ENCODE peak calls at places on chromosomes 6 and 20, in eight cellular contexts. Q, S, U, G, H, M, X and L are unnamed samples.

GRCh38 chr20:23002276-23002675 is 32.8 kb upstream of the SSTR4 start:
- DNase-seq in S (no peak), M (no peak), U (no peak), H (no peak), G (no peak), X (no peak), Q (no peak), L (no peak)

GRCh38 chr20:63693975-63694595 is 2.4 kb upstream of the TNFRSF6B start:
- DNase-seq in S (no peak), M (no peak), Q (no peak), G (no peak), H (no peak), U (no peak), X (no peak), L (no peak)

GRCh38 chr6:36753671-36754485 is 56.3 kb downstream of the RAB44 start:
- DNase-seq in M (no peak), X (peak; percentile 50), Q (no peak), G (no peak), U (no peak), H (peak; percentile 75), S (no peak), L (no peak)

GRCh38 chr6:491233-491632 is 99.7 kb downstream of the IRF4 start:
- DNase-seq in G (no peak), U (no peak), X (no peak), Q (no peak), M (no peak), H (no peak), S (no peak), L (no peak)

GRCh38 chr20:41166201-41167117 is 29.1 kb downstream of the PLCG1 start:
- DNase-seq in G (no peak), U (no peak), Q (peak; percentile 15), X (no peak), S (no peak), M (no peak), H (no peak), L (no peak)

GRCh38 chr6:131136021-131136847 is 967 bp downstream of the AKAP7 start:
- DNase-seq in M (peak; percentile 32), G (peak; percentile 67), Q (no peak), U (peak; percentile 28), X (peak; percentile 28), S (no peak), H (peak; percentile 28), L (no peak)

GRCh38 chr6:3916211-3916610 is 67.0 kb downstream of the FAM50B start:
- DNase-seq in G (peak; percentile 28), H (no peak), M (no peak), Q (no peak), U (no peak), X (no peak), S (no peak), L (no peak)

GRCh38 chr20:21147593-21147992 is 21.7 kb downstream of the KIZ start:
- DNase-seq in M (no peak), S (no peak), Q (no peak), X (peak; percentile 12), G (peak; percentile 16), H (peak; percentile 35), U (peak; percentile 38), L (no peak)

GRCh38 chr20:4130404-4131189 is 115.2 kb upstream of the RNF24 start:
- DNase-seq in Q (no peak), H (peak; percentile 90), U (peak; percentile 74), M (no peak), G (peak; percentile 54), X (peak; percentile 41), S (no peak), L (no peak)

GRCh38 chr6:163536770-163537169 is 122.3 kb downstream of the QKI start:
- DNase-seq in Q (no peak), S (no peak), H (peak; percentile 18), M (no peak), G (peak; percentile 35), U (peak; percentile 29), X (no peak), L (no peak)

GRCh38 chr20:45745015-45745414 is 22.9 kb downstream of the SPINT4 start:
- DNase-seq in Q (no peak), M (no peak), G (no peak), S (no peak), X (no peak), U (no peak), H (no peak), L (no peak)

DNA sequence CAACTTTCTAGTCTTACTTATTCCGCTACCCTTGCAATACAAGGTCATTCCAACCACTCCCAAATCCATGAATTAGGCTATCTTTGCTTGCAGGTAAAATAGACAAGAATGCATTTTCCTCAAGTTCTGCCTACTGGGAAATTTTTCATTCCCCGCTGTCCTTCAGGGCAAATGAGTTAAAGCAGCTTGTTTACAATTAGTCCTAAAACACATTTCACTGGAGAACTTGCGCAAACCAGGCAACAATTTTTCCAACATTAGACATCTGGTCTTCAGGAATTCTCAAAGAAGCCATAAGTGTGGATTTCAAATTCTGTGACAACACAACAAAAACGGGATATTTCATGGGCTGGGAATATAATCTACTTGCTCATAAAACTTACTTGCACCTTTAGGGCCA is 20.4 kb downstream of the SPINT4 start:
- DNase-seq in M (no peak), S (no peak), H (no peak), G (no peak), Q (no peak), U (no peak), X (no peak), L (no peak)
- TF ChIP-seq CTCF in M (no peak), S (no peak), H (no peak), G (no peak), Q (no peak), U (no peak), X (no peak), L (no peak)

GRCh38 chr6:166206066-166206465 is 38.4 kb upstream of the TBXT start:
- DNase-seq in X (no peak), M (no peak), U (no peak), H (no peak), G (no peak), Q (no peak), S (no peak), L (no peak)

GRCh38 chr6:166206510-166207389 is 39.1 kb upstream of the TBXT start:
- DNase-seq in U (no peak), G (peak; percentile 4), H (peak; percentile 42), Q (no peak), M (no peak), X (no peak), S (no peak), L (no peak)

GRCh38 chr6:166203003-166203640 is 35.5 kb upstream of the TBXT start:
- DNase-seq in X (no peak), U (no peak), H (no peak), G (no peak), M (no peak), Q (no peak), S (no peak), L (no peak)

GRCh38 chr6:166203641-166204222 is 36.1 kb upstream of the TBXT start:
- DNase-seq in M (no peak), X (no peak), Q (no peak), H (no peak), U (no peak), G (no peak), S (no peak), L (no peak)

DNA sequence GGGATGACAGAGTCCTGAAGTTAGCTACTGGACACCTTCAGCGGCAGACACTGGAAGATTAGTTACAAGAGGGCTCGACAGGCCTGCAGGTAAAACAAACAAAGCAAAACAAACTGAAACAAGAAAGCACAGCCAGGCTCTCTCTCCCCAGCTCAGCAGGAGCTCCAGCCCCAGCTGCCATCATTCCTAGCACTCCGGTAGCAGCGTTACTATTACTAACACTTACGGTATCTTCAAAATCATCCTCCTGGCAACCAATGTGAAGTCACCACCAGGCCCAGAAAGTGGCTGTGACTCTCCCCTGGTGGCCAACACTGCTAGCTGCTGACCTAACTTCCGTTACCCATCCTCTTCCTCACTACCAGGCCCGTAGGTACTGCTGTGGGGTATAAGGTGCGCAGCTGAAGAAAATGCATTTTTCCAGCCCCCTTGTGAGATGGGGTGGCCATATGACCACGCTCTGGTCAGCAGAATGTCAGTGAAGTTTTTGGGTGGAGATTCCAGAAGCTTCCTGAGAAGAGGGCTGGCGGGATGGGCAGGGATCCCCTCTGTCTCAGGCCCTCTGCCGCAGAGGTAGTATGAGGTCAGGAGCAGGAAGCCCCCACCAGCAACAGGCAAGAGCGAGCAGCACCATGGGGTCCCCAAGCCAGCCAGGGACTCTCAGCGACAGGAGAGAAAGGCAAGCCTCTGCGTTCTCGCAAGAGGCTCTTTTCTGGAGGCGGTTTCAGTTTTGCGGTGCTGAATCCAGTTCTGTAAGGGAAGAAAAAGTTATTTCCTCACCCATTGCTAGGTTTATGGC is 37.4 kb upstream of the TBXT start:
- DNase-seq in X (no peak), S (no peak), H (no peak), G (no peak), M (no peak), U (no peak), Q (no peak), L (no peak)
- TF ChIP-seq CTCF in X (no peak), S (no peak), H (no peak), G (no peak), M (no peak), U (no peak), Q (no peak), L (no peak)

DNA sequence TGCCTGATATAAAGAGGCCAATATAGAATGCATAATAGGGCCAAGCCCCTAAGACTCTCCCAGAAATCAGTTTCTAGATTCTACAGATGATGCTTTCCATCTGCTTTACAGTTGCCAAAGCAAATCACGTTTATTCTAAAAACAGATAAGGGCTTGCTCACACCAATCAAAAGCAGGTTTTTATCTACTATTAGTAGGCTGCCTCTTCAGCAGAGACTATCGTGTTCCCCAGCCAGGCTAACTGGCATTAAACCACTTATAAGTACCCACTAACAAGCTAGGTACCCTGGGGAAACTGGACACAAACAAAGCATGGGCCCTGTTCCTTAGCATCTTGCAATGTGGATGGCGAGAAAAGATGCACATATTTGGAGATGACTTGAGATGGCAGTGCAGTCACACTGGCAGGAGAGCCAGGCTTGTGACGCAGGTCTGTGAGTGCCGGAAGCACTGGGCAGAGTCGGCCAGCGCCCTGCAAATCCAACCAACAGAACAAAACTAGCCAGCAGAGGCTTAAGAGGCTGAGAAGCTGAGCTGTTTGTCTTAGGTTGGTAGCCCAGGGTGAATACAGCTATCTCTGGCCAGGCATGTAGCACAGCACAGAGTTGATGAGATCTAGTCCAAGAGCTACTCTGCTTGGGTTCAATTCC is 73.4 kb downstream of the GFOD1 start:
- DNase-seq in M (no peak), Q (peak; percentile 66), G (peak; percentile 37), S (no peak), U (no peak), H (no peak), X (no peak), L (no peak)
- TF ChIP-seq CTCF in M (no peak), Q (no peak), G (no peak), S (no peak), U (no peak), H (no peak), X (no peak), L (no peak)

DNA sequence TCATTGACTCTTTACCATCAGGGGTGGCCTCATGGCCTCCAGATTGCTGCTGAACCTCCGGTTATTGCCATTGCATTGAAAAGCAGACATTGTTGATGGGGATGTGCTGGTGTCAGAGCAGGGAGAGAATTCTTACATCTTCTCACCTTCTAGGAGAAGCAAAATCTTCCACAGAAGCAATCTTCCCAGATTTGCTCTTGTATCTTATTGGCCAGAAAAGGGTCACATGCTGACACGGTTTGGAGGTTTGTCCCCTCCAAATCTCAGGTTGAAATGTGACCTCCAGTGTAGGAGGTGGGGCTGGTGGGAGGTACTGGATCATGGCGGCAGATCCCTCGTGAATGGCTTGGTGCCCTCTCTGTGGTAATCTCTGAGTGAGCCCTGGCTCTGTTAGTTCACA is 10.7 kb downstream of the TP53RK start:
- DNase-seq in U (no peak), H (no peak), S (no peak), G (no peak), Q (no peak), X (no peak), M (no peak), L (no peak)
- TF ChIP-seq CTCF in U (no peak), H (no peak), S (no peak), G (no peak), Q (no peak), X (no peak), M (no peak), L (no peak)